ENCODE peak calls at places on chromosomes 6 and 20, in four cellular contexts. X, Q, Z and G are unnamed samples.
A peak's percentile ranks its signal among the peaks of the same experiment; 100 is the strongest.

GRCh38 chr6:52598824-52599190 is 21.9 kb upstream of the TRAM2 start:
- DNase-seq in X (no peak), Q (no peak), Z (no peak), G (no peak)

GRCh38 chr20:44754554-44754953 is 8.9 kb downstream of the KCNK15 start:
- DNase-seq in X (no peak), Q (no peak), Z (no peak), G (no peak)

GRCh38 chr6:38233161-38233791 is 406.5 kb downstream of the BTBD9 start:
- DNase-seq in X (no peak), Q (no peak), Z (no peak), G (no peak)

GRCh38 chr20:37598101-37598530 is 70.4 kb upstream of the BLCAP start:
- DNase-seq in X (no peak), Q (no peak), Z (peak; percentile 7), G (no peak)

GRCh38 chr20:10662661-10663458 is 10.9 kb downstream of the JAG1 start:
- DNase-seq in X (no peak), Q (no peak), Z (no peak), G (no peak)

GRCh38 chr6:38281131-38281530 is 358.6 kb downstream of the BTBD9 start:
- DNase-seq in X (no peak), Q (no peak), Z (no peak), G (no peak)

GRCh38 chr6:113574147-113574546 is 283.0 kb upstream of the MARCKS start:
- DNase-seq in X (no peak), Q (no peak), Z (no peak), G (no peak)

GRCh38 chr20:36728986-36729385 is 16.9 kb downstream of the NDRG3 start:
- DNase-seq in X (no peak), Q (no peak), Z (no peak), G (no peak)

GRCh38 chr6:44078795-44079671 is 48.2 kb downstream of the MRPL14 start:
- DNase-seq in X (peak; percentile 60), Q (peak; percentile 46), Z (no peak), G (no peak)

GRCh38 chr20:25077610-25078169 is 4.3 kb downstream of the VSX1 start:
- DNase-seq in X (no peak), Q (no peak), Z (no peak), G (no peak)

GRCh38 chr6:134719850-134720249 is 230.1 kb downstream of the ALDH8A1 start:
- DNase-seq in X (no peak), Q (no peak), Z (no peak), G (no peak)

GRCh38 chr20:41418031-41418430 is 51.4 kb upstream of the EMILIN3 start:
- DNase-seq in X (no peak), Q (no peak), Z (no peak), G (no peak)

GRCh38 chr6:72675396-72675795 is 53.5 kb downstream of the KCNQ5 start:
- DNase-seq in X (no peak), Q (no peak), Z (no peak), G (no peak)

GRCh38 chr20:63359937-63360849 is 956 bp downstream of the CHRNA4 start:
- DNase-seq in X (no peak), Q (no peak), Z (no peak), G (no peak)

GRCh38 chr20:11452326-11452725 is 465.4 kb upstream of the BTBD3 start:
- DNase-seq in X (no peak), Q (no peak), Z (no peak), G (no peak)

GRCh38 chr6:10855233-10855632 is 16.9 kb upstream of the MAK start:
- DNase-seq in X (no peak), Q (no peak), Z (peak; percentile 9), G (no peak)

GRCh38 chr6:134373282-134373922 is 55.5 kb upstream of the SGK1 start:
- DNase-seq in X (no peak), Q (peak; percentile 23), Z (no peak), G (peak; percentile 57)

GRCh38 chr6:140977425-140977824 is 1155.3 kb upstream of the GJE1 start:
- DNase-seq in X (no peak), Q (no peak), Z (no peak), G (no peak)

GRCh38 chr6:140980265-140980887 is 1152.3 kb upstream of the GJE1 start:
- DNase-seq in X (no peak), Q (no peak), Z (no peak), G (no peak)

DNA sequence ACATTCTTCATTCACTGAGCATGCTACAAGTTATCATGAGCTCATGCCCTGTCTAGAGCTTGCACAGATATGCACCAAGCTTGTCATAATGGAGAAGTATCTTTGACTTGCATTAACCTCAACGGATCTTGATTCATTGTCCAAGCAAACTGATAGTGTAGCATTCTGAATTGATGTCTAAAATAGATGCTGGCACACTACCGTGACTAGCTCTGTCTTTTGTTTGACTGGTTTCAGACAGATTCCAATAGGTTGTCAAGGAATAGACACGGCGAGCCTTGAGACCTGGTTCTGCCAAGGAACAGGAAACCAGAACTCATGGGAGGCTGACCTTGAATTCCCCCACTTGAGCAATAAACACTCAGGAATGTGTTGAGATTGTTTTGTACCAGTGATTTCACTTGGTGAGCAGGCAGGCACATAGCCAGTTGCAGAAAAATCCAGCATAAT is 1153.1 kb upstream of the GJE1 start:
- DNase-seq in X (no peak), Q (no peak), Z (no peak), G (peak; percentile 72)
- H3K4me3 ChIP-seq in X (no peak overlapping the region), Q (no peak overlapping the region), Z (no peak overlapping the region), G (no peak overlapping the region)

GRCh38 chr6:96022225-96022624 is 6.5 kb downstream of the FUT9 start:
- DNase-seq in X (peak; percentile 0), Q (no peak), Z (no peak), G (no peak)
- TF ChIP-seq CTCF in X (peak; percentile 5), Q (no peak), Z (no peak), G (no peak)

DNA sequence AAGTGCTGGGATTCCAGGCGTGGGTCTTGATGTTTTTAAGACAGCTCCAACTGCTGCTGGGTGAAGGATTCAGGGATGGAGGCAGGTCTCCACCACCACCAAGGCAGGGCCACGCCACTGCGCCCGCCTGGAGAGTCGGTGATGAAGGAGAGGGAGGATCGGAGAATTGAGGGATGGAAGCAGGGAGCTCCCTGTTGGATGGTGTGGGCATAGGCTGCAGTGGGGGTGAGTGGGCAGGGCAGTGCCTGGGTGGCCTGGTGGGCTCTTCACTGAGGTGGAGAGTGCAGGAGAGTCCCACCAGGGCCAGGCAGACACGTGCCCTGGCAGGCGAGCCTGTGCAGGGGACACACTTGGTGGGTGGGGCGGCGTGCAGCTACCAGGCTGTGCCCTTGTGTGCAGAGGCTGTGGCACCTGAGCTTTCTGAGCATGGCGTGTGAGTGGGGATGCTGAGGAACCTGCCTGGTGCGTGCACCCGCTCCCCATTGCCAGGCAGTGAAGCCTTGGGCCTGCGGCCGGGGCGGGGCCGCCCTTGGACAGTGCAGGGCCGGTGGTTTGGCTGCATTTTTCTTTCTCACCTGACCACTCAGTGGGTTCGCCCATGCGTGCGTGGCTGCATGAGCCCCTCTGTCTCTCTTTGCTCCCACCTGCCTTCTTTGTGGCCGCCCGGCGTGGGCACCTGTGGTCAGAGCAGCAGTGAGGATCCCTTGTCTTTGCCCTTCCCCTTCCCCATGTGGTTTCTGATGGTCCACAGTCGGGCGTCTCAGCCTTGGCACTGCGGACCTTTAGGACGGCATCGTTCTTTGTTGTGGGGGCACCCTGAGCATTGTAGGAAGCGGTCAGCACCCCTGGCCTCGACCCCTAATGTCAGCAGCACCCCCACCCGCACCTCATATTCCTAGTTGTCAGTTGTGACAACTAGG is 11.3 kb downstream of the RBM38 start:
- DNase-seq in X (no peak), Q (no peak), Z (no peak), G (no peak)
- H3K36me3 ChIP-seq in X (peaks cover 22% of the 10 kb centered on the region), Q (peaks cover 66% of the 10 kb centered on the region), Z (peaks cover 44% of the 10 kb centered on the region), G (peaks cover 17% of the 10 kb centered on the region)

DNA sequence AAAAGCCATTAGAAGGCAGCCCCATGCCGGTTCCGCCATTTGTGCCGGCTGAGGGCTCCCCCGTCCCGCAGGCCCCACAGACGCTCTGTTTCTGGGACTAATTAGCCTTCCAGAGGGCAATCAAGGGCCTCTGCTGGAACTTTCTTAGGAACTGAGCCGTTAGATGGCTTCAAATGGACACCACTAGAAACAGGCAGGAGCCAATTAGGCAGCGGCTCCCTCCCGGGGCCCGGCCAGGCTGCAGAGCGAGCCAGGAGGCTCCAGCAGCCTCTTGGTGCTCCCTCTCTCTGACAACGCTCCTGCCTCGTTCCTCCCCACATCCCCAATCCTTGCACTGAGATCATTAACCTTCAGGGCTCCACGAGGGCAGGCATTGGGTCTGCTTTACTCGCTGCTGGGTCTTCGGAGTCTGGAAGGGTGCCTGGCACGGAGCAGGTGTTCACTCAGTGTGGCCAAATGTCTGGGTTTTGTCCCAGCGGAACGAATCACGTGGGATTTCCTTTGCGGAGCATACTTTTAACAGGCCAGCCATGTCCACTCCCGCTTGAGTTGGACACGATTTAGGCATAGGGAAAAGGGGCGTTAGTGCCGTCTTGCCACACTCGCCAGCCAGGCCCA is 98.3 kb downstream of the TMEM242 start:
- DNase-seq in X (no peak), Q (no peak), Z (no peak), G (no peak)
- H3K4me3 ChIP-seq in X (no peak overlapping the region), Q (no peak overlapping the region), Z (no peak overlapping the region), G (no peak overlapping the region)

GRCh38 chr6:75546401-75546800 is 52.8 kb upstream of the FILIP1 start:
- DNase-seq in X (no peak), Q (no peak), Z (no peak), G (no peak)
- TF ChIP-seq CTCF in X (peak; percentile 6), Q (peak; percentile 22), Z (no peak), G (no peak)

GRCh38 chr20:47350691-47351545 is 5.6 kb downstream of the ZMYND8 start:
- DNase-seq in X (no peak), Q (no peak), Z (no peak), G (no peak)
- H3K36me3 ChIP-seq in X (peaks cover 6% of the 10 kb centered on the region), Q (peaks cover 4% of the 10 kb centered on the region), Z (peaks cover 34% of the 10 kb centered on the region), G (no peaks in the 10 kb centered on the region)

GRCh38 chr20:50360218-50360672 is 149.9 kb upstream of the PTPN1 start:
- DNase-seq in X (no peak), Q (no peak), Z (no peak), G (no peak)
- H3K4me3 ChIP-seq in X (no peak overlapping the region), Q (no peak overlapping the region), Z (no peak overlapping the region), G (no peak overlapping the region)

DNA sequence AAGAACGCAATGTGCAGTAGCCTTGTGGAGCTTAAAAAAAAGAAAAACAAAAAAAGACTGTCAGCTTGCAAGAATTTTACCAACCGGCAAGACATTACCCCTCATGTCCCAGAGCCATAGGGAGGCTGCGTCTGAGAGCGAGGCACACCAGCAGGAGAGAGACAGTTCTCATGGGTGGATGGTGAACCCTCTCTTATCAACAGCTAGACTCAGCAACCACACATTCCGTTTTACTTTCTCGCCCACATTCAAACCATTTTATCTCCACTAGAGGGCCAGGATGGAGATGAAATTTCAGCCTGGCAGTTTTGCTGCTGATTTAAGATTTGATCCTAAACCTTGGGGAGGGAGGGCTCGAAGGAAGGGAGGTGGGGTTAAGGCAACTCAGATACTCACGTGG is 247.0 kb downstream of the ATXN1 start:
- DNase-seq in X (no peak), Q (no peak), Z (no peak), G (no peak)
- TF ChIP-seq CTCF in X (peak; percentile 59), Q (peak; percentile 59), Z (no peak), G (peak; percentile 59)